ENCODE peak calls at places on chromosomes 1 and 21, in ten cellular contexts. C is posterior cingulate gyrus; I is activated T-helper 1 cell treated with anti-CD3 and anti-CD28 coated beads, Interleukin-12 subunit alpha, Interleukin-12 subunit beta, Interleukin-2, Interleukin-4 antibody, amounts not matched to agents 30 ng/mL and 10 ng/mL and 1 ng/mL, durations not matched to agents 14 hours and 24 hours and 36 hours; X is neural crest cell; V is GM12865; T is heart left ventricle; J is AG10803; M is Peyer's patch; A is stimulated activated CD4-positive, alpha-beta T cell treated with anti-CD3 and anti-CD28 coated beads, Interleukin-1b, Interleukin-23, amount 100 ng/mL, for 4 hours; K is T1000. S is an unnamed sample.

GRCh38 chr1:77282187-77282865 is 507 bp downstream of the AK5 start:
- DNase-seq in C (peak; percentile 82), I (peak; percentile 11), X (peak; percentile 42), V (no peak), T (no peak), J (peak; percentile 38), M (no peak), A (peak; percentile 8), K (no peak), S (no peak)

GRCh38 chr1:208242829-208243521 is 1.2 kb downstream of the PLXNA2 start:
- DNase-seq in C (peak; percentile 83), I (no peak), X (no peak), V (no peak), T (no peak), J (no peak), M (peak; percentile 51), A (no peak), K (no peak), S (no peak)

GRCh38 chr21:41428847-41429246 is 2.8 kb downstream of the MX1 start:
- DNase-seq in C (no peak), I (no peak), X (no peak), V (no peak), T (no peak), J (no peak), M (no peak), A (no peak), K (no peak), S (no peak)

GRCh38 chr1:179814513-179814838 is 63.1 kb downstream of the TOR1AIP2 start:
- DNase-seq in C (peak; percentile 75), I (no peak), X (no peak), V (no peak), T (no peak), J (no peak), M (no peak), A (no peak), K (no peak), S (no peak)

GRCh38 chr1:6097824-6098223 is 52.1 kb downstream of the KCNAB2 start:
- DNase-seq in C (peak; percentile 87), I (no peak), X (no peak), V (no peak), T (no peak), J (no peak), M (no peak), A (no peak), K (no peak), S (no peak)

GRCh38 chr21:26077523-26077922 is 93.0 kb downstream of the APP start:
- DNase-seq in C (no peak), I (no peak), X (no peak), V (no peak), T (no peak), J (no peak), M (no peak), A (no peak), K (no peak), S (no peak)

GRCh38 chr1:41486892-41487728 is 2.6 kb upstream of the EDN2 start:
- DNase-seq in C (peak; percentile 64), I (peak; percentile 11), X (peak; percentile 33), V (peak; percentile 81), T (no peak), J (no peak), M (no peak), A (no peak), K (no peak), S (no peak)

GRCh38 chr1:66533804-66534745 is at the start of gene SGIP1:
- DNase-seq in C (peak; percentile 98), I (no peak), X (peak; percentile 14), V (peak; percentile 21), T (peak; percentile 82), J (peak; percentile 80), M (peak; percentile 55), A (no peak), K (no peak), S (no peak)

GRCh38 chr1:183209533-183210158 is 23.6 kb downstream of the LAMC2 start:
- DNase-seq in C (no peak), I (no peak), X (no peak), V (peak; percentile 57), T (no peak), J (peak; percentile 84), M (peak; percentile 49), A (no peak), K (peak; percentile 67), S (no peak)

GRCh38 chr21:31731802-31732537 is at the start of gene SCAF4:
- DNase-seq in C (peak; percentile 97), I (peak; percentile 78), X (peak; percentile 87), V (peak; percentile 94), T (peak; percentile 90), J (peak; percentile 90), M (peak; percentile 95), A (peak; percentile 62), K (peak; percentile 92), S (peak; percentile 82)

GRCh38 chr1:73859227-73859626 is 338.7 kb downstream of the LRRIQ3 start:
- DNase-seq in C (no peak), I (no peak), X (no peak), V (no peak), T (no peak), J (no peak), M (no peak), A (no peak), K (no peak), S (no peak)

GRCh38 chr1:190453550-190453949 is 24.1 kb downstream of the BRINP3 start:
- DNase-seq in C (no peak), I (no peak), X (no peak), V (no peak), T (no peak), J (no peak), M (no peak), A (no peak), K (no peak), S (no peak)

GRCh38 chr1:95548211-95548610 is 314.2 kb downstream of the RWDD3 start:
- DNase-seq in C (no peak), I (no peak), X (no peak), V (no peak), T (no peak), J (no peak), M (no peak), A (no peak), K (no peak), S (no peak)

GRCh38 chr1:43285269-43285986 is at the start of gene C1orf210:
- DNase-seq in C (no peak), I (no peak), X (no peak), V (no peak), T (no peak), J (no peak), M (peak; percentile 91), A (no peak), K (no peak), S (no peak)

GRCh38 chr1:87140831-87141540 is 187.7 kb upstream of the LMO4 start:
- DNase-seq in C (no peak), I (no peak), X (no peak), V (no peak), T (no peak), J (peak; percentile 17), M (no peak), A (no peak), K (peak; percentile 13), S (no peak)

S was measured in activated B cell treated with CpG ODN at 0.5 μM for 24 hours.